ENCODE peak calls at places on chromosomes 2 and 18, in five cellular contexts. W is breast epithelium, V is NCI-H1417 treated with DMSO at 0.1 percent for 48 hours, O is SW 1271, F is nephron progenitor cell. H is an unnamed sample.

GRCh38 chr2:73233932-73234832 is at the start of gene CCT7:
- DNase-seq in W (peak), V (peak), O (peak), F (peak), H (peak)

GRCh38 chr2:235494716-235495372 is 1.0 kb downstream of the AGAP1 start:
- DNase-seq in W (no peak), V (no peak), O (no peak), F (peak), H (no peak)

GRCh38 chr18:8669571-8669970 is 35.8 kb upstream of the MTCL1 start:
- DNase-seq in W (no peak), V (no peak), O (no peak), F (no peak), H (no peak)

GRCh38 chr18:50870138-50870845 is 8.6 kb upstream of the ME2 start:
- DNase-seq in W (no peak), V (no peak), O (peak), F (no peak), H (no peak)

GRCh38 chr2:237603718-237604362 is 13.3 kb upstream of the RAB17 start:
- DNase-seq in W (no peak), V (no peak), O (no peak), F (no peak), H (peak)

GRCh38 chr2:45816273-45816672 is 164.8 kb downstream of the PRKCE start:
- DNase-seq in W (no peak), V (no peak), O (no peak), F (no peak), H (no peak)

GRCh38 chr18:49227456-49227855 is 233.0 kb downstream of the DYM start:
- DNase-seq in W (no peak), V (no peak), O (no peak), F (no peak), H (no peak)

GRCh38 chr2:157441072-157441454 is 2.8 kb downstream of the CYTIP start:
- DNase-seq in W (no peak), V (no peak), O (no peak), F (no peak), H (no peak)

GRCh38 chr18:48707636-48708296 is 168.9 kb downstream of the CTIF start:
- DNase-seq in W (no peak), V (no peak), O (no peak), F (no peak), H (no peak)

GRCh38 chr18:60060026-60060425 is 160.2 kb downstream of the PMAIP1 start:
- DNase-seq in W (no peak), V (no peak), O (no peak), F (no peak), H (no peak)

GRCh38 chr2:233013027-233013461 is at the start of gene NGEF:
- DNase-seq in W (peak), V (no peak), O (no peak), F (no peak), H (no peak)

GRCh38 chr2:80019571-80019970 is 285.0 kb downstream of the LRRTM1 start:
- DNase-seq in W (no peak), V (no peak), O (no peak), F (no peak), H (no peak)

GRCh38 chr2:72952961-72953360 is 35.6 kb downstream of the EMX1 start:
- DNase-seq in W (no peak), V (no peak), O (no peak), F (no peak), H (no peak)

GRCh38 chr2:23414876-23415275 is 29.9 kb downstream of the KLHL29 start:
- DNase-seq in W (no peak), V (no peak), O (no peak), F (no peak), H (no peak)

GRCh38 chr18:12233378-12233777 is 20.8 kb upstream of the CIDEA start:
- DNase-seq in W (no peak), V (no peak), O (no peak), F (no peak), H (no peak)

GRCh38 chr18:79983793-79984192 is 4.6 kb downstream of the TXNL4A start:
- DNase-seq in W (no peak), V (no peak), O (no peak), F (no peak), H (no peak)

GRCh38 chr2:157789933-157790511 is 86.1 kb downstream of the ACVR1 start:
- DNase-seq in W (peak), V (no peak), O (no peak), F (no peak), H (no peak)

GRCh38 chr2:28546242-28546641 is 50.4 kb downstream of the PLB1 start:
- DNase-seq in W (no peak), V (no peak), O (no peak), F (no peak), H (no peak)

GRCh38 chr2:231127936-231128335 is 3.1 kb upstream of the HTR2B start:
- DNase-seq in W (no peak), V (no peak), O (no peak), F (no peak), H (no peak)

GRCh38 chr2:43459455-43459854 is 136.4 kb downstream of the THADA start:
- DNase-seq in W (no peak), V (no peak), O (no peak), F (no peak), H (no peak)

GRCh38 chr2:215579809-215580208 is 143.9 kb upstream of the FN1 start:
- DNase-seq in W (no peak), V (no peak), O (no peak), F (no peak), H (no peak)

GRCh38 chr2:241000831-241001321 is 2.5 kb downstream of the SNED1 start:
- DNase-seq in W (peak), V (no peak), O (no peak), F (no peak), H (no peak)

GRCh38 chr2:162385516-162385915 is 41.6 kb downstream of the GCA start:
- DNase-seq in W (no peak), V (no peak), O (no peak), F (no peak), H (no peak)

GRCh38 chr2:148981350-148981749 is 57.1 kb upstream of the LYPD6B start:
- DNase-seq in W (no peak), V (no peak), O (no peak), F (no peak), H (no peak)

GRCh38 chr2:71831208-71831577 is 316.5 kb downstream of the CYP26B1 start:
- DNase-seq in W (no peak), V (no peak), O (no peak), F (no peak), H (no peak)

GRCh38 chr2:178479758-178480226 is 465 bp upstream of the PLEKHA3 start:
- DNase-seq in W (no peak), V (no peak), O (no peak), F (no peak), H (no peak)

GRCh38 chr2:1593371-1594205 is 150.7 kb downstream of the PXDN start:
- DNase-seq in W (no peak), V (no peak), O (no peak), F (no peak), H (no peak)

GRCh38 chr2:10688921-10689807 is 611 bp downstream of the NOL10 start:
- DNase-seq in W (no peak), V (no peak), O (no peak), F (no peak), H (no peak)

GRCh38 chr2:222264791-222265320 is 33.9 kb downstream of the PAX3 start:
- DNase-seq in W (no peak), V (no peak), O (no peak), F (no peak), H (no peak)

GRCh38 chr18:13619505-13620205 is 106.7 kb downstream of the FAM210A start:
- DNase-seq in W (peak), V (no peak), O (no peak), F (no peak), H (no peak)

GRCh38 chr18:26619350-26619749 is 71.0 kb upstream of the KCTD1 start:
- DNase-seq in W (no peak), V (no peak), O (no peak), F (no peak), H (no peak)

GRCh38 chr2:233455006-233455405 is 100.7 kb downstream of the DGKD start:
- DNase-seq in W (peak), V (no peak), O (no peak), F (no peak), H (no peak)

GRCh38 chr2:217909156-217909820 is 93.5 kb downstream of the TNS1 start:
- DNase-seq in W (no peak), V (no peak), O (no peak), F (no peak), H (no peak)

GRCh38 chr2:68931149-68931711 is 21.5 kb downstream of the GKN2 start:
- DNase-seq in W (no peak), V (no peak), O (no peak), F (no peak), H (no peak)

GRCh38 chr2:225008935-225009334 is 33.3 kb downstream of the DOCK10 start:
- DNase-seq in W (no peak), V (no peak), O (no peak), F (peak), H (no peak)

GRCh38 chr2:206457188-206457634 is 13.9 kb downstream of the ADAM23 start:
- DNase-seq in W (no peak), V (no peak), O (no peak), F (no peak), H (no peak)

GRCh38 chr2:52976132-52976949 is 791.3 kb upstream of the CHAC2 start:
- DNase-seq in W (no peak), V (no peak), O (no peak), F (peak), H (no peak)